ENCODE peak calls at places on chromosomes 13 and 19, in seven cellular contexts. O, U, I, S, Z, W and D are unnamed samples.

GRCh38 chr19:29019403-29019802 is 193.5 kb downstream of the UQCRFS1 start:
- DNase-seq in I (no peak), O (no peak), S (no peak), Z (no peak), U (no peak), W (no peak), D (no peak)

GRCh38 chr13:23445794-23446193 is 12.3 kb upstream of the SACS start:
- DNase-seq in W (no peak), O (no peak), U (no peak), Z (no peak), S (no peak), I (no peak), D (no peak)

GRCh38 chr13:28049880-28050871 is 50.2 kb downstream of the FLT3 start:
- DNase-seq in S (no peak), Z (no peak), I (no peak), O (no peak), W (no peak), U (no peak), D (no peak)

GRCh38 chr19:14517446-14517839 is 754 bp downstream of the DNAJB1 start:
- DNase-seq in S (no peak), W (no peak), O (no peak), I (peak), U (no peak), Z (peak), D (no peak)

GRCh38 chr13:99830931-99831330 is 140.6 kb downstream of the ZIC5 start:
- DNase-seq in O (no peak), U (no peak), I (no peak), W (no peak), S (no peak), Z (no peak), D (no peak)

GRCh38 chr19:39996218-39996810 is 546 bp upstream of the ZNF546 start:
- DNase-seq in W (peak), U (no peak), I (no peak), S (no peak), O (peak), Z (no peak), D (no peak)

GRCh38 chr13:21683034-21683733 is 12.3 kb downstream of the FGF9 start:
- DNase-seq in Z (no peak), I (no peak), U (no peak), S (no peak), O (no peak), W (no peak), D (no peak)

GRCh38 chr13:106318941-106319411 is 216.5 kb downstream of the EFNB2 start:
- DNase-seq in I (peak), U (no peak), Z (no peak), W (peak), O (peak), S (peak), D (no peak)

GRCh38 chr13:58960909-58961308 is 1202.8 kb downstream of the DIAPH3 start:
- DNase-seq in O (no peak), S (no peak), I (peak), W (no peak), Z (no peak), U (no peak), D (no peak)

GRCh38 chr19:48085904-48086864 is 24.4 kb downstream of the PLA2G4C start:
- DNase-seq in S (no peak), I (no peak), O (no peak), W (no peak), Z (no peak), U (no peak), D (peak)

GRCh38 chr13:30681489-30682242 is 53.7 kb upstream of the ALOX5AP start:
- DNase-seq in O (no peak), U (no peak), W (no peak), Z (no peak), I (no peak), S (no peak), D (no peak)

GRCh38 chr19:33804021-33804799 is 7.5 kb downstream of the KCTD15 start:
- DNase-seq in W (no peak), S (no peak), O (no peak), U (no peak), Z (no peak), I (no peak), D (no peak)

GRCh38 chr13:94673841-94674240 is 38.5 kb downstream of the SOX21 start:
- DNase-seq in O (no peak), I (no peak), U (no peak), S (no peak), W (no peak), Z (no peak), D (no peak)

GRCh38 chr13:99991013-99991805 is 9.6 kb downstream of the ZIC2 start:
- DNase-seq in S (no peak), I (no peak), W (no peak), O (no peak), U (no peak), Z (no peak), D (no peak)

GRCh38 chr19:9139609-9140158 is 513 bp upstream of the ZNF317 start:
- DNase-seq in W (no peak), I (peak), U (no peak), Z (no peak), O (no peak), S (no peak), D (no peak)

GRCh38 chr19:10462557-10462956 is 40.6 kb downstream of the KEAP1 start:
- DNase-seq in W (no peak), U (no peak), O (no peak), Z (no peak), I (no peak), S (no peak), D (no peak)

GRCh38 chr19:36745870-36746269 is 26.7 kb downstream of the ZNF850 start:
- DNase-seq in Z (no peak), S (no peak), W (no peak), I (no peak), U (no peak), O (no peak), D (no peak)

GRCh38 chr19:55546822-55547614 is 1.7 kb upstream of the SBK3 start:
- DNase-seq in W (peak), O (no peak), Z (peak), I (peak), S (peak), U (no peak), D (no peak)

GRCh38 chr19:51025401-51025800 is 1.0 kb downstream of the KLK11 start:
- DNase-seq in W (no peak), I (no peak), U (no peak), S (no peak), Z (no peak), O (no peak), D (no peak)

GRCh38 chr19:10919352-10920287 is 8.8 kb downstream of the YIPF2 start:
- DNase-seq in Z (no peak), U (peak), O (no peak), S (no peak), W (peak), I (no peak), D (no peak)

GRCh38 chr13:42181381-42181953 is 90.5 kb upstream of the AKAP11 start:
- DNase-seq in U (no peak), Z (no peak), O (no peak), W (no peak), I (no peak), S (no peak), D (no peak)

GRCh38 chr13:98719527-98720250 is 32.8 kb downstream of the SLC15A1 start:
- DNase-seq in O (no peak), Z (no peak), U (no peak), S (no peak), I (no peak), W (no peak), D (no peak)

GRCh38 chr19:49761625-49762311 is 1.3 kb downstream of the TSKS start:
- DNase-seq in Z (no peak), W (no peak), U (no peak), O (no peak), S (no peak), I (no peak), D (no peak)
- TF ChIP-seq POLR2AphosphoS5 in Z (no peak), W (no peak), U (no peak), O (no peak), S (no peak), I (no peak), D (no peak)

GRCh38 chr13:101545521-101545920 is 93.0 kb downstream of the ITGBL1 start:
- DNase-seq in U (no peak), S (no peak), Z (no peak), W (no peak), I (no peak), O (no peak), D (no peak)

DNA sequence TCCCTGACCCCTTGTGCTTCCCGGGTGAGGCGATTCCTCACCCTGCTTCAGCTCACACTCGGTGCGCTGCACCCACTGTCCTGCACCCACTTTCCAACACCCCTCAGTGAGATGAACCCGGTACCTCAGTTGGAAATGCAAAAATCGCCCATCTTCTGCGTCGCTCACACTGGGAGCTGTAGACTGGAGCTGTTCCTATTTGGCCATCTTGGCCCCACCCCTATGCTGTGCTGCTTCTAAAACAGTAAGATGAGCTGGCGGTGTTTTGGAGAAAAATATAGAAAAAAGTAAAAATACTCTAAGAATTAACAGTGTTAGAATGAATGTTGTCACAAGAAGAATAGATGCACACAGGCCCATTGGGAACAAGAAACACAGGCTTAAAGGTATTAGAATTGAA is 92.5 kb downstream of the ITGBL1 start:
- DNase-seq in U (no peak), O (no peak), Z (no peak), I (no peak), S (no peak), W (no peak), D (no peak)
- TF ChIP-seq POLR2AphosphoS5 in U (no peak), O (no peak), Z (no peak), I (no peak), S (no peak), W (no peak), D (no peak)

DNA sequence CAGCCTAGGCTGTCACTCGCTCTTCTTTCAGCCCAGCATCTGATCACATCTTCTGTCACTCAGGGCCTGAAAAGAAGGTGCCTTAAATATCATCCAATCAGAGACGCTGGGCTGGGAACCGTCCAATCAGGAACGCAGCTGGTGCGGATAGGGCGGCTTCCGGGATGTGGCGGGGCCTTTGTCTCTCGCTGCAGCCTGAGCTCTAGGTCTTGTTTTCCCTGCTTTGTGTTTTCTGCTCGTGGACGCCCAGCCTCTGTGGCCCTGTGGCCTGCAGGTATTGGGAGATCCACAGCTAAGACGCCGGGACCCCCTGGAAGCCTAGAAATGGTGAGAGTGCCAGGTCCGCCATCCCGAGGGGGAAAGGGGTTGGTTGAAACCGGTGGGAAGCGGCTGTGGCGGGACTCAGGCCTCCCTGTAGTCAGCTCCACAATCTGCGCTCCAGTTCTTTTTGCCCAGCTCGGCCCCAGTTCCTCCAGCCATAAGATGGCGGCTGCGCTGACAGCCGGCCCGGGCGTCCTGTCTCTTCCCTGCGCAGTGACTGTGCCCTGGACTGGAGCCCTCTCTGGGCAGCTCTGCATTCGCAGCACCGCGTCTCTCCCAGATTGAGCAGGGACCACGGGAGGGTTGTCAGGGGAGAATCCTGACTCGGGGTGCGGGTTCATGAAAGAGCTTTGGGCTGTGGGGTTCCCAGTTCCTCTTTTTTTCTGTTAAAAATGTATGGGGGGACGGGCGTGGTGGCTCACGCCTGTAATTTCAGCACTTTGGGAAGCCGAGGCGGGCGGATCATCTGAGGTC is at the start of gene ZNF85:
- DNase-seq in W (peak), O (peak), Z (peak), U (peak), S (peak), I (peak), D (peak)
- TF ChIP-seq POLR2AphosphoS5 in W (peak), O (no peak), Z (peak), U (peak), S (peak), I (peak), D (peak)

GRCh38 chr13:110520431-110521295 is 40.9 kb downstream of the RAB20 start:
- DNase-seq in U (no peak), O (no peak), I (no peak), Z (peak), S (no peak), W (peak), D (no peak)
- TF ChIP-seq POLR2AphosphoS5 in U (no peak), O (no peak), I (no peak), Z (peak), S (no peak), W (peak), D (peak)